ENCODE peak calls at places on chromosomes 2 and 18, in five cellular contexts. One of them, this sample, is unnamed.

GRCh38 chr2:239725551-239725890 is 299.6 kb downstream of the NDUFA10 start:
- DNase-seq in activated T-helper 1 cell treated with anti-CD3 and anti-CD28 coated beads, Interleukin-2, amount 50 U/mL, for 16 hours: no peak
- DNase-seq in ovary: no peak
- DNase-seq in WTC11: no peak
- DNase-seq in neural crest cell: no peak
- DNase-seq in this sample: peak; percentile 32

GRCh38 chr2:198966269-198966668 is 491.5 kb downstream of the SATB2 start:
- DNase-seq in WTC11: no peak
- DNase-seq in neural crest cell: no peak
- DNase-seq in activated T-helper 1 cell treated with anti-CD3 and anti-CD28 coated beads, Interleukin-2, amount 50 U/mL, for 16 hours: no peak
- DNase-seq in ovary: no peak
- DNase-seq in this sample: no peak

GRCh38 chr2:157443795-157444642 is at the start of gene CYTIP:
- DNase-seq in WTC11: no peak
- DNase-seq in neural crest cell: no peak
- DNase-seq in activated T-helper 1 cell treated with anti-CD3 and anti-CD28 coated beads, Interleukin-2, amount 50 U/mL, for 16 hours: no peak
- DNase-seq in ovary: no peak
- DNase-seq in this sample: no peak

GRCh38 chr2:70391988-70392387 is 90.1 kb upstream of the FAM136A start:
- DNase-seq in neural crest cell: no peak
- DNase-seq in WTC11: no peak
- DNase-seq in activated T-helper 1 cell treated with anti-CD3 and anti-CD28 coated beads, Interleukin-2, amount 50 U/mL, for 16 hours: no peak
- DNase-seq in ovary: no peak
- DNase-seq in this sample: no peak

GRCh38 chr2:215794829-215795546 is 218.4 kb downstream of the MREG start:
- DNase-seq in activated T-helper 1 cell treated with anti-CD3 and anti-CD28 coated beads, Interleukin-2, amount 50 U/mL, for 16 hours: no peak
- DNase-seq in neural crest cell: no peak
- DNase-seq in WTC11: peak; percentile 56
- DNase-seq in ovary: no peak
- DNase-seq in this sample: no peak

GRCh38 chr2:200762127-200762526 is 49.6 kb upstream of the BZW1 start:
- DNase-seq in activated T-helper 1 cell treated with anti-CD3 and anti-CD28 coated beads, Interleukin-2, amount 50 U/mL, for 16 hours: no peak
- DNase-seq in ovary: no peak
- DNase-seq in WTC11: no peak
- DNase-seq in neural crest cell: no peak
- DNase-seq in this sample: no peak

GRCh38 chr2:23519334-23519651 is 134.3 kb downstream of the KLHL29 start:
- DNase-seq in neural crest cell: no peak
- DNase-seq in WTC11: no peak
- DNase-seq in ovary: no peak
- DNase-seq in activated T-helper 1 cell treated with anti-CD3 and anti-CD28 coated beads, Interleukin-2, amount 50 U/mL, for 16 hours: no peak
- DNase-seq in this sample: no peak

GRCh38 chr2:163852616-163853015 is 116.8 kb upstream of the FIGN start:
- DNase-seq in WTC11: no peak
- DNase-seq in neural crest cell: no peak
- DNase-seq in activated T-helper 1 cell treated with anti-CD3 and anti-CD28 coated beads, Interleukin-2, amount 50 U/mL, for 16 hours: no peak
- DNase-seq in ovary: no peak
- DNase-seq in this sample: no peak

GRCh38 chr2:105455488-105455991 is 56.7 kb upstream of the FHL2 start:
- DNase-seq in neural crest cell: no peak
- DNase-seq in WTC11: no peak
- DNase-seq in ovary: peak; percentile 58
- DNase-seq in activated T-helper 1 cell treated with anti-CD3 and anti-CD28 coated beads, Interleukin-2, amount 50 U/mL, for 16 hours: no peak
- DNase-seq in this sample: no peak

GRCh38 chr18:37335337-37335736 is 230.3 kb downstream of the CELF4 start:
- DNase-seq in neural crest cell: peak; percentile 6
- DNase-seq in activated T-helper 1 cell treated with anti-CD3 and anti-CD28 coated beads, Interleukin-2, amount 50 U/mL, for 16 hours: no peak
- DNase-seq in ovary: no peak
- DNase-seq in WTC11: peak; percentile 29
- DNase-seq in this sample: no peak